ENCODE peak calls at places on chromosomes 13 and 19, in nine cellular contexts. V, K, J, S, C, D, H, T and Y are unnamed samples.

GRCh38 chr13:49922301-49922700 is 13.8 kb downstream of the SPRYD7 start:
- DNase-seq in V (no peak), K (no peak), J (no peak), S (no peak), C (no peak), D (no peak), H (no peak), T (no peak), Y (no peak)

GRCh38 chr13:23352161-23352560 is 81.3 kb downstream of the SACS start:
- DNase-seq in V (no peak), K (no peak), J (no peak), S (no peak), C (no peak), D (no peak), H (no peak), T (no peak), Y (no peak)

GRCh38 chr19:49597703-49597974 is 6.7 kb downstream of the PRR12 start:
- DNase-seq in V (no peak), K (no peak), J (no peak), S (no peak), C (no peak), D (no peak), H (no peak), T (no peak), Y (no peak)

GRCh38 chr19:19900124-19900523 is 622 bp upstream of the ZNF93 start:
- DNase-seq in V (no peak), K (no peak), J (no peak), S (no peak), C (no peak), D (no peak), H (peak), T (peak), Y (no peak)

GRCh38 chr19:50831026-50831396 is 2.4 kb downstream of the KLK15 start:
- DNase-seq in V (no peak), K (no peak), J (no peak), S (no peak), C (no peak), D (no peak), H (no peak), T (no peak), Y (no peak)

GRCh38 chr19:12772323-12772722 is 3.0 kb downstream of the HOOK2 start:
- DNase-seq in V (no peak), K (no peak), J (no peak), S (no peak), C (no peak), D (no peak), H (no peak), T (no peak), Y (no peak)

GRCh38 chr13:48232420-48233096 is 448 bp upstream of the ITM2B start:
- DNase-seq in V (peak), K (peak), J (no peak), S (no peak), C (no peak), D (peak), H (no peak), T (peak), Y (no peak)

GRCh38 chr19:38034153-38034835 is 127.3 kb downstream of the SIPA1L3 start:
- DNase-seq in V (no peak), K (no peak), J (no peak), S (no peak), C (no peak), D (peak), H (no peak), T (peak), Y (no peak)

GRCh38 chr13:46810440-46810839 is 13.5 kb upstream of the ESD start:
- DNase-seq in V (no peak), K (no peak), J (no peak), S (no peak), C (no peak), D (no peak), H (no peak), T (no peak), Y (no peak)

GRCh38 chr13:112658807-112659206 is 31.0 kb upstream of the ATP11A start:
- DNase-seq in V (peak), K (no peak), J (no peak), S (no peak), C (no peak), D (no peak), H (no peak), T (no peak), Y (no peak)

GRCh38 chr13:109547942-109548860 is 238.2 kb downstream of the IRS2 start:
- DNase-seq in V (no peak), K (no peak), J (no peak), S (no peak), C (no peak), D (no peak), H (no peak), T (no peak), Y (no peak)

GRCh38 chr19:16118489-16119033 is 6.9 kb downstream of the RAB8A start:
- DNase-seq in V (no peak), K (no peak), J (no peak), S (no peak), C (peak), D (peak), H (peak), T (peak), Y (peak)

GRCh38 chr19:44823373-44823698 is 14.4 kb downstream of the BCAM start:
- DNase-seq in V (no peak), K (no peak), J (no peak), S (no peak), C (no peak), D (no peak), H (no peak), T (no peak), Y (no peak)

GRCh38 chr19:22919946-22920345 is 83.0 kb downstream of the ZNF728 start:
- DNase-seq in V (no peak), K (no peak), J (no peak), S (no peak), C (no peak), D (no peak), H (no peak), T (no peak), Y (no peak)

GRCh38 chr19:43524922-43525835 is 1.8 kb downstream of the ETHE1 start:
- DNase-seq in V (peak), K (peak), J (no peak), S (no peak), C (no peak), D (peak), H (peak), T (no peak), Y (no peak)

GRCh38 chr13:36193151-36193855 is 21.1 kb downstream of the SOHLH2 start:
- DNase-seq in V (peak), K (no peak), J (no peak), S (peak), C (no peak), D (no peak), H (no peak), T (no peak), Y (no peak)

GRCh38 chr13:33119022-33119735 is 103.0 kb downstream of the KL start:
- DNase-seq in V (no peak), K (no peak), J (no peak), S (no peak), C (no peak), D (no peak), H (no peak), T (no peak), Y (no peak)

GRCh38 chr13:46374710-46375109 is 12.3 kb downstream of the RUBCNL start:
- DNase-seq in V (no peak), K (no peak), J (no peak), S (no peak), C (no peak), D (peak), H (no peak), T (peak), Y (no peak)

GRCh38 chr19:40718774-40719391 is 2.0 kb downstream of the ITPKC start:
- DNase-seq in V (peak), K (peak), J (no peak), S (no peak), C (no peak), D (no peak), H (no peak), T (no peak), Y (no peak)

GRCh38 chr19:32041681-32042292 is 303.6 kb upstream of the ZNF507 start:
- DNase-seq in V (peak), K (no peak), J (no peak), S (no peak), C (no peak), D (no peak), H (peak), T (no peak), Y (no peak)

GRCh38 chr19:44865196-44865767 is 19.2 kb downstream of the NECTIN2 start:
- DNase-seq in V (no peak), K (no peak), J (no peak), S (no peak), C (no peak), D (no peak), H (no peak), T (no peak), Y (no peak)

GRCh38 chr19:45616709-45617027 is 14.7 kb upstream of the GPR4 start:
- DNase-seq in V (no peak), K (no peak), J (no peak), S (no peak), C (no peak), D (no peak), H (no peak), T (no peak), Y (no peak)

GRCh38 chr19:489418-490196 is 6.7 kb upstream of the MADCAM1 start:
- DNase-seq in V (peak), K (no peak), J (no peak), S (no peak), C (no peak), D (no peak), H (no peak), T (no peak), Y (no peak)

GRCh38 chr13:90414691-90415596 is 932.5 kb upstream of the MIR17HG start:
- DNase-seq in V (peak), K (no peak), J (no peak), S (no peak), C (no peak), D (no peak), H (no peak), T (no peak), Y (no peak)